ENCODE peak calls at places on chromosome 1, in nine cellular contexts. C, N, A, D, X, I, E, L and G are unnamed samples.

GRCh38 chr1:4755301-4756183 is 101.1 kb downstream of the AJAP1 start:
- DNase-seq in C (no peak), N (no peak), A (no peak), D (no peak), X (no peak), I (no peak), E (peak; percentile 25), L (no peak), G (no peak)

GRCh38 chr1:151235235-151235634 is 19.3 kb upstream of the PSMD4 start:
- DNase-seq in C (no peak), N (no peak), A (no peak), D (no peak), X (no peak), I (no peak), E (no peak), L (no peak), G (no peak)

GRCh38 chr1:22841754-22842370 is 130.8 kb downstream of the LACTBL1 start:
- DNase-seq in C (no peak), N (no peak), A (no peak), D (peak; percentile 71), X (no peak), I (no peak), E (no peak), L (no peak), G (peak; percentile 52)

GRCh38 chr1:210882414-210883221 is 251.3 kb downstream of the KCNH1 start:
- DNase-seq in C (no peak), N (no peak), A (no peak), D (peak; percentile 9), X (no peak), I (no peak), E (peak; percentile 53), L (no peak), G (no peak)

GRCh38 chr1:107935396-107936064 is 29.4 kb downstream of the VAV3 start:
- DNase-seq in C (no peak), N (peak; percentile 23), A (no peak), D (no peak), X (no peak), I (no peak), E (no peak), L (no peak), G (no peak)

GRCh38 chr1:86258106-86258505 is 101.5 kb upstream of the COL24A1 start:
- DNase-seq in C (no peak), N (no peak), A (no peak), D (no peak), X (no peak), I (no peak), E (peak; percentile 2), L (no peak), G (no peak)

GRCh38 chr1:109499661-109500536 is 6.0 kb downstream of the CYB561D1 start:
- DNase-seq in C (peak; percentile 66), N (peak; percentile 38), A (no peak), D (no peak), X (peak; percentile 74), I (peak; percentile 48), E (peak; percentile 60), L (peak; percentile 28), G (peak; percentile 2)

GRCh38 chr1:116820362-116820761 is 66.1 kb downstream of the CD2 start:
- DNase-seq in C (no peak), N (no peak), A (peak; percentile 32), D (peak; percentile 10), X (no peak), I (no peak), E (peak; percentile 88), L (no peak), G (peak; percentile 88)

GRCh38 chr1:111723091-111723806 is 15.9 kb downstream of the INKA2 start:
- DNase-seq in C (no peak), N (no peak), A (no peak), D (no peak), X (peak; percentile 46), I (no peak), E (no peak), L (no peak), G (no peak)

GRCh38 chr1:65235867-65236805 is 73.2 kb upstream of the DNAJC6 start:
- DNase-seq in C (peak; percentile 74), N (no peak), A (no peak), D (no peak), X (no peak), I (no peak), E (peak; percentile 35), L (no peak), G (peak; percentile 74)

GRCh38 chr1:41666991-41667631 is 182.6 kb upstream of the EDN2 start:
- DNase-seq in C (no peak), N (peak; percentile 58), A (peak; percentile 60), D (no peak), X (peak; percentile 80), I (peak; percentile 40), E (no peak), L (peak; percentile 41), G (no peak)

GRCh38 chr1:62746086-62746808 is 37.7 kb upstream of the ATG4C start:
- DNase-seq in C (peak; percentile 63), N (no peak), A (no peak), D (no peak), X (no peak), I (no peak), E (peak; percentile 61), L (no peak), G (peak; percentile 58)

GRCh38 chr1:212955098-212955497 is 4.8 kb downstream of the VASH2 start:
- DNase-seq in C (no peak), N (no peak), A (no peak), D (no peak), X (no peak), I (no peak), E (no peak), L (no peak), G (no peak)

GRCh38 chr1:244680667-244681066 is 27.7 kb downstream of the DESI2 start:
- DNase-seq in C (no peak), N (no peak), A (no peak), D (no peak), X (no peak), I (no peak), E (peak; percentile 14), L (no peak), G (no peak)

GRCh38 chr1:61818992-61819391 is 76.7 kb downstream of the PATJ start:
- DNase-seq in C (no peak), N (no peak), A (no peak), D (no peak), X (no peak), I (no peak), E (no peak), L (no peak), G (no peak)

GRCh38 chr1:30920827-30921226 is 12.3 kb upstream of the SDC3 start:
- DNase-seq in C (no peak), N (no peak), A (no peak), D (no peak), X (peak; percentile 7), I (no peak), E (peak; percentile 54), L (no peak), G (no peak)